ENCODE peak calls at places on chromosomes 1 and 21, in four cellular contexts. One of them, this sample, is unnamed.

GRCh38 chr1:6352138-6352563 is 41.4 kb downstream of the ACOT7 start:
- DNase-seq in HCT116: no peak
- DNase-seq in K562: no peak
- DNase-seq in HepG2: peak
- DNase-seq in this sample: no peak

GRCh38 chr21:38404134-38404533 is 94.1 kb downstream of the ERG start:
- DNase-seq in HCT116: no peak
- DNase-seq in K562: no peak
- DNase-seq in HepG2: no peak
- DNase-seq in this sample: no peak

GRCh38 chr21:45910548-45911221 is 70.9 kb upstream of the COL6A1 start:
- DNase-seq in HCT116: no peak
- DNase-seq in K562: no peak
- DNase-seq in HepG2: no peak
- DNase-seq in this sample: no peak

GRCh38 chr1:37999434-38000232 is 5.7 kb downstream of the FHL3 start:
- DNase-seq in HCT116: no peak
- DNase-seq in K562: peak
- DNase-seq in HepG2: peak
- DNase-seq in this sample: no peak

GRCh38 chr21:27480841-27481261 is 514.0 kb upstream of the ADAMTS5 start:
- DNase-seq in HCT116: no peak
- DNase-seq in K562: no peak
- DNase-seq in HepG2: no peak
- DNase-seq in this sample: no peak

GRCh38 chr1:170664828-170665617 is 1.1 kb downstream of the PRRX1 start:
- DNase-seq in HCT116: no peak
- DNase-seq in K562: no peak
- DNase-seq in HepG2: no peak
- DNase-seq in this sample: no peak

GRCh38 chr21:28216976-28217523 is 775.6 kb downstream of the LTN1 start:
- DNase-seq in HCT116: no peak
- DNase-seq in K562: no peak
- DNase-seq in HepG2: no peak
- DNase-seq in this sample: no peak

GRCh38 chr21:43864313-43864805 is 664 bp upstream of the AGPAT3 start:
- DNase-seq in HCT116: peak
- DNase-seq in K562: peak
- DNase-seq in HepG2: no peak
- DNase-seq in this sample: no peak

GRCh38 chr1:229155472-229155871 is 115.4 kb upstream of the RAB4A start:
- DNase-seq in HCT116: no peak
- DNase-seq in K562: no peak
- DNase-seq in HepG2: no peak
- DNase-seq in this sample: no peak

GRCh38 chr1:53549781-53550180 is 90.6 kb downstream of the DMRTB1 start:
- DNase-seq in HCT116: no peak
- DNase-seq in K562: no peak
- DNase-seq in HepG2: no peak
- DNase-seq in this sample: no peak
- TF ChIP-seq SIN3A in HCT116: no peak
- TF ChIP-seq SIN3A in K562: no peak
- TF ChIP-seq SIN3A in HepG2: no peak
- TF ChIP-seq SIN3A in this sample: no peak

DNA sequence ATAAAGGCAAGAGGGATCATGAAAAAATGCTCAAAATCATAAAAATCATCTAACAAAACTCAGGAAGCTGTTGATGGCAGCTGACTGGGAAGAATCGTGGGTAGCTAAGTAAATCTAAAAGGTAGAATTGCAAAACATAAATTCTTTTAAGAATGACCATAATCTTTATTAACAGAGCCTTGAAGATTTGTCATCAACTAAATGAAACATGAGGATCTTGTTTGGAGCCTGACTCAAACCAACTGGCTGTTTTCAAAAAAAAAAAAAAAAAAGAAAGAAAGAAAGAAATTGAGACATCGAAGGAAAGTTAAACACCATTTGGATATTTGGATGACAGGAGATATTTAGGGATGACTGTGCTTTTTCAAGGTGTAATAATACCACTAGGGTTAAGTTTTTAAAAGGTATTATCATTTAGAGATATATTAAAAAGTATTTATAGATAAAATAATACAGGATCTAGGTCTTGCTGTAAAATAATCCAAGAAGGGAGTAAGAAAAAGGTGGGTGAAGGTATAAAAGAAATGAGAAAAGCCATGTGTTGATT is 48.6 kb downstream of the CD34 start:
- DNase-seq in HCT116: no peak
- DNase-seq in K562: no peak
- DNase-seq in HepG2: no peak
- DNase-seq in this sample: no peak
- TF ChIP-seq TCF7L2 in HCT116: no peak
- TF ChIP-seq TCF7L2 in K562: no peak
- TF ChIP-seq TCF7L2 in HepG2: no peak
- TF ChIP-seq TCF7L2 in this sample: no peak

GRCh38 chr1:101373570-101373969 is 136.8 kb downstream of the S1PR1 start:
- DNase-seq in HCT116: no peak
- DNase-seq in K562: no peak
- DNase-seq in HepG2: no peak
- DNase-seq in this sample: no peak
- TF ChIP-seq SIN3A in HCT116: no peak
- TF ChIP-seq SIN3A in K562: no peak
- TF ChIP-seq SIN3A in HepG2: no peak
- TF ChIP-seq SIN3A in this sample: no peak

DNA sequence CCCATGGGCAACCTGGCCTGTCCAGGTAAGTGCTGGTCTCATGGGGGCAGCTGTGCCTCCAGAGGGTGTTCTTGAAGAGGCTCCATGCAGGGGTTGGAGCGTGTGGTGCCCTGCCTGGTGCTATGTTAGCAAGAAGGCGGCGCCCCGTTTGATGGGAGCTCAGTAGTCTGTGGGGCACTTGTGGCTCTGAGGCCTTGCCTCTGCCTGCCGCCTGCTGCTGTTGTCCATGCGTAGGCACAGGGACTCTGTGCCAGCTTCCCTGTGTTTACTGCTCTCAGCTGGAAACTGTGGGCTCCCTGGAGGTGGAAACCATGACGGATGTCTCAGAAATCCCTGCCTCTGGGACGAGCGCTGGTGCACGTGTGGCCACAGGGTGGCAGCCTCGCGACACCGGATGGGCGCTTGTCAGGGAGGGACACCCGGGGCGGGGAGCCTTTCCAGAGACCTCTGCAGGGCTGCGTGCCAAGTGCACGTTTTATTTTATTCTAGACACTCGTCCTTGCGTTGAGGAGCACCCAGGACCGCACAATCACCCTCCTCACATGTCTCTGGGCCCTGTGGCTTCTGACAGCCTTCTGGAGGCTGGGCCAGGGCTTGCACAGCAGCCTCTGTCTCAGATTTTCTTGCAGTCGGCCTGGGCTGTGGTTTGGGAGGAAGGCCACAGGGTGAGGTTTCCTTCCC is 27.1 kb downstream of the SNAP47 start:
- DNase-seq in HCT116: peak
- DNase-seq in K562: peak
- DNase-seq in HepG2: peak
- DNase-seq in this sample: no peak
- TF ChIP-seq TCF7L2 in HCT116: peak
- TF ChIP-seq TCF7L2 in K562: no peak
- TF ChIP-seq TCF7L2 in HepG2: no peak
- TF ChIP-seq TCF7L2 in this sample: no peak

DNA sequence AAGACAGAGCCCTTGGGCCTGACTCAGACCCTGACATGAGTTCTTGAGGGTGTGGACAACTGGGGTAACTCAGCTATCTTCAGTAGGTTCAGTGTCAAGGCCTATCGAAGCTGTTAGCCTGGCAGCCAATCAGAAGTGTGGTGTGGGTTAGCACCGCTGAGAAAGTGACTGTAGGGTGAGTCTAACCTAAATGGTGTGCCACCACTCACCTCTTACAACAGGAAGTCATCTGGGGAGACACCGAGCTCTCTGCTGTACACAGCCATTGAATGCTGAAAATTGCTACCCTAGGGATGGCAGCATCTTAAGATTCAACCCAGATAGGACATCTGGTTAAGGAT is 44.6 kb downstream of the RASSF5 start:
- DNase-seq in HCT116: no peak
- DNase-seq in K562: no peak
- DNase-seq in HepG2: no peak
- DNase-seq in this sample: no peak
- TF ChIP-seq SIN3A in HCT116: no peak
- TF ChIP-seq SIN3A in K562: no peak
- TF ChIP-seq SIN3A in HepG2: no peak
- TF ChIP-seq SIN3A in this sample: no peak

GRCh38 chr1:100868364-100868995 is 26.2 kb downstream of the EXTL2 start:
- DNase-seq in HCT116: peak
- DNase-seq in K562: peak
- DNase-seq in HepG2: peak
- DNase-seq in this sample: peak
- TF ChIP-seq TCF7L2 in HCT116: no peak
- TF ChIP-seq TCF7L2 in K562: no peak
- TF ChIP-seq TCF7L2 in HepG2: no peak
- TF ChIP-seq TCF7L2 in this sample: no peak

GRCh38 chr1:107870691-107871090 is 94.3 kb downstream of the VAV3 start:
- DNase-seq in HCT116: no peak
- DNase-seq in K562: no peak
- DNase-seq in HepG2: no peak
- DNase-seq in this sample: no peak

GRCh38 chr1:107866870-107867269 is 98.1 kb downstream of the VAV3 start:
- DNase-seq in HCT116: no peak
- DNase-seq in K562: no peak
- DNase-seq in HepG2: no peak
- DNase-seq in this sample: no peak

GRCh38 chr1:107867422-107867821 is 97.6 kb downstream of the VAV3 start:
- DNase-seq in HCT116: no peak
- DNase-seq in K562: no peak
- DNase-seq in HepG2: no peak
- DNase-seq in this sample: no peak

GRCh38 chr1:107865627-107866026 is 99.4 kb downstream of the VAV3 start:
- DNase-seq in HCT116: no peak
- DNase-seq in K562: no peak
- DNase-seq in HepG2: no peak
- DNase-seq in this sample: no peak

DNA sequence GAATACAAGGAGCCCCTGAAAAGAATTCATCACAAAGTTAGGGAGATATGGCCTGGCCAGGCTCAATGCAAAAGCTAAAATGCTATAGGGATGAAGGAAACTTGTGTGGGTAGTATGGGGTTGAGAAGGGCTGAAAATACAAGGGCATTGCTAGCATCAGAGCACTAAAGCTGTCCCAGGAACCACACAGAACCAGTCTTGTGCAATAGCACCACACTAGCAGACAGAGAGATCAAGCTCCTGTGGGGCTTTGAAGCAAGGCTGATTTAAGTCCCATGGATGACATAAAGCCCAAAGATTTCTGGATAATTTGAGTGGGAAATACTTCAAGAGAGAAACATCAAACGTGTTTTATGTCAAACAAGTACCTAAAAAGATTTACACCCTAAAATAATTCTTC is 97.1 kb downstream of the VAV3 start:
- DNase-seq in HCT116: no peak
- DNase-seq in K562: no peak
- DNase-seq in HepG2: no peak
- DNase-seq in this sample: no peak
- TF ChIP-seq SIN3A in HCT116: no peak
- TF ChIP-seq SIN3A in K562: no peak
- TF ChIP-seq SIN3A in HepG2: no peak
- TF ChIP-seq SIN3A in this sample: no peak

GRCh38 chr1:43272161-43272560 is 2.4 kb downstream of the TMEM125 start:
- DNase-seq in HCT116: no peak
- DNase-seq in K562: no peak
- DNase-seq in HepG2: no peak
- DNase-seq in this sample: no peak
- TF ChIP-seq TCF7L2 in HCT116: no peak
- TF ChIP-seq TCF7L2 in K562: no peak
- TF ChIP-seq TCF7L2 in HepG2: no peak
- TF ChIP-seq TCF7L2 in this sample: no peak

GRCh38 chr1:234502785-234503184 is 23.8 kb upstream of the TARBP1 start:
- DNase-seq in HCT116: no peak
- DNase-seq in K562: no peak
- DNase-seq in HepG2: no peak
- DNase-seq in this sample: no peak
- TF ChIP-seq SIN3A in HCT116: no peak
- TF ChIP-seq SIN3A in K562: no peak
- TF ChIP-seq SIN3A in HepG2: no peak
- TF ChIP-seq SIN3A in this sample: no peak